ENCODE peak calls at places on chromosomes 13 and 19, in four cellular contexts. Y, K, O and A are unnamed samples.

GRCh38 chr13:30617315-30618185 is at the start of gene USPL1:
- DNase-seq in Y (peak), K (peak), O (peak), A (peak)

GRCh38 chr13:28171266-28171665 is 32.9 kb downstream of the PAN3 start:
- DNase-seq in Y (no peak), K (no peak), O (no peak), A (no peak)

GRCh38 chr19:18967358-18968146 is 26.5 kb upstream of the HOMER3 start:
- DNase-seq in Y (no peak), K (no peak), O (peak), A (no peak)

GRCh38 chr19:42488783-42489521 is 39.3 kb downstream of the CEACAM1 start:
- DNase-seq in Y (no peak), K (no peak), O (no peak), A (no peak)

GRCh38 chr13:79659161-79659560 is 178.2 kb downstream of the NDFIP2 start:
- DNase-seq in Y (no peak), K (peak), O (no peak), A (no peak)

GRCh38 chr13:93552596-93552995 is 326.0 kb downstream of the GPC6 start:
- DNase-seq in Y (no peak), K (peak), O (no peak), A (no peak)

GRCh38 chr13:102771298-102772041 is 2.1 kb downstream of the TEX30 start:
- DNase-seq in Y (no peak), K (no peak), O (no peak), A (no peak)

GRCh38 chr13:88840085-88840484 is 1168.9 kb downstream of the SLITRK5 start:
- DNase-seq in Y (no peak), K (no peak), O (no peak), A (no peak)

GRCh38 chr19:33414667-33415605 is 41.4 kb downstream of the CEBPG start:
- DNase-seq in Y (no peak), K (no peak), O (no peak), A (no peak)

GRCh38 chr13:33031277-33031676 is 15.1 kb downstream of the KL start:
- DNase-seq in Y (no peak), K (no peak), O (no peak), A (no peak)

GRCh38 chr19:56899943-56900342 is 59.4 kb upstream of the PEG3 start:
- DNase-seq in Y (no peak), K (no peak), O (no peak), A (no peak)

GRCh38 chr19:28519950-28520861 is 692.7 kb downstream of the UQCRFS1 start:
- DNase-seq in Y (no peak), K (no peak), O (no peak), A (no peak)

GRCh38 chr19:40693150-40693788 is 2.8 kb upstream of the NUMBL start:
- DNase-seq in Y (no peak), K (no peak), O (no peak), A (no peak)

GRCh38 chr13:113489171-113489548 is 1.4 kb downstream of the DCUN1D2 start:
- DNase-seq in Y (no peak), K (peak), O (no peak), A (peak)

GRCh38 chr19:39951686-39952085 is 17.3 kb upstream of the FCGBP start:
- DNase-seq in Y (no peak), K (no peak), O (peak), A (no peak)

GRCh38 chr19:31448221-31448657 is 99.0 kb upstream of the TSHZ3 start:
- DNase-seq in Y (no peak), K (peak), O (peak), A (no peak)

GRCh38 chr13:39297664-39298171 is 259.5 kb downstream of the NHLRC3 start:
- DNase-seq in Y (no peak), K (no peak), O (peak), A (no peak)

GRCh38 chr13:25069911-25070310 is 26.0 kb upstream of the PABPC3 start:
- DNase-seq in Y (no peak), K (no peak), O (no peak), A (no peak)

GRCh38 chr13:97005631-97006262 is 11.5 kb upstream of the OXGR1 start:
- DNase-seq in Y (no peak), K (no peak), O (peak), A (no peak)

GRCh38 chr13:33799950-33800592 is 17.9 kb upstream of the RFC3 start:
- DNase-seq in Y (no peak), K (peak), O (peak), A (no peak)

GRCh38 chr19:40586611-40587010 is 9.9 kb downstream of the SHKBP1 start:
- DNase-seq in Y (no peak), K (no peak), O (no peak), A (peak)

GRCh38 chr13:36207672-36208071 is 6.7 kb downstream of the SOHLH2 start:
- DNase-seq in Y (no peak), K (no peak), O (no peak), A (no peak)

GRCh38 chr13:27774651-27775050 is 17.6 kb upstream of the GSX1 start:
- DNase-seq in Y (no peak), K (no peak), O (no peak), A (no peak)

GRCh38 chr13:96036515-96036914 is 16.7 kb downstream of the UGGT2 start:
- DNase-seq in Y (no peak), K (no peak), O (no peak), A (no peak)

GRCh38 chr19:53132231-53132991 is at the start of gene ZNF415:
- DNase-seq in Y (peak), K (peak), O (peak), A (peak)

GRCh38 chr13:109626386-109627171 is 159.8 kb downstream of the IRS2 start:
- DNase-seq in Y (no peak), K (peak), O (no peak), A (no peak)

GRCh38 chr19:40335101-40335500 is 13.1 kb downstream of the C19orf47 start:
- DNase-seq in Y (no peak), K (no peak), O (no peak), A (no peak)

GRCh38 chr13:77918391-77919261 is at the start of gene EDNRB:
- DNase-seq in Y (peak), K (peak), O (peak), A (peak)
- H3K9ac ChIP-seq in Y (no peak), K (peak), O (peak), A (no peak)

GRCh38 chr13:98385591-98385990 is 191.3 kb downstream of the STK24 start:
- DNase-seq in Y (no peak), K (no peak), O (no peak), A (no peak)
- H3K56ac ChIP-seq in Y (no peak), K (no peak), O (no peak), A (no peak)

GRCh38 chr19:45439190-45439568 is 15.5 kb upstream of the ERCC1 start:
- DNase-seq in Y (no peak), K (no peak), O (no peak), A (no peak)
- H3K9ac ChIP-seq in Y (no peak), K (no peak), O (peak), A (no peak)

DNA sequence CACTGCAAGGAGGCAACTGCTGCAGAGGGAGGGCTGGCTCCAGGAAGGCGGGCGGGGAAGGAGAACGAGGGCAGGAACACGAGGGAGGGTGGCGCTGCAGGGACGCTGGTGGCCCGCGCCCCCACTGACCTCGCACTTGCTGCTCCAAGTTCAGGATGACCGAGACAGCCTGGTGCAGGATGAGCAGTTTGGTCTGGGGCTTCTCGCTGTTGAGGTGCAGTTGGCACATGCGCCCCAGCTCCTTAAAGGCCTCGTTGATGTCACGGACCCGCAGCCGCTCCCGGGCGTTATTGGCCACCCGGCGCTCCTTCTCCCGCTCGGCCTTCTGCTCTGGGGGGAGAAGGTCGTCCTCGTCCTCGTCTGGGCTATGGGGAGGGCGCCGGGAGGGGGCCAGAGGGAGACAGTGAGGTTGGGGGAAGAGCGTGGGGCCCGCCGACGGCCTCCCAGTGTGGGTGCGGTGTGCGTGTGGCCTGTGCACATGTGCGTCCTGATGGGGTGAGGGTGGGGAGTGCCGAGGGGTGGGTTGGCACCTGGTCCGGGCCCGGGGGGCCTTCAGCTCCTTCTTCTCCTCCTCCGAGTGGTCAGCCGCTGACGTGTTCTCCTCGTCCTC is 10.0 kb upstream of the UQCR11 start:
- DNase-seq in Y (no peak), K (no peak), O (no peak), A (no peak)
- H3K56ac ChIP-seq in Y (no peak), K (no peak), O (no peak), A (no peak)

GRCh38 chr13:44396963-44397580 is 23.4 kb downstream of the SERP2 start:
- DNase-seq in Y (no peak), K (peak), O (peak), A (no peak)
- H3K9ac ChIP-seq in Y (no peak), K (peak), O (no peak), A (no peak)

DNA sequence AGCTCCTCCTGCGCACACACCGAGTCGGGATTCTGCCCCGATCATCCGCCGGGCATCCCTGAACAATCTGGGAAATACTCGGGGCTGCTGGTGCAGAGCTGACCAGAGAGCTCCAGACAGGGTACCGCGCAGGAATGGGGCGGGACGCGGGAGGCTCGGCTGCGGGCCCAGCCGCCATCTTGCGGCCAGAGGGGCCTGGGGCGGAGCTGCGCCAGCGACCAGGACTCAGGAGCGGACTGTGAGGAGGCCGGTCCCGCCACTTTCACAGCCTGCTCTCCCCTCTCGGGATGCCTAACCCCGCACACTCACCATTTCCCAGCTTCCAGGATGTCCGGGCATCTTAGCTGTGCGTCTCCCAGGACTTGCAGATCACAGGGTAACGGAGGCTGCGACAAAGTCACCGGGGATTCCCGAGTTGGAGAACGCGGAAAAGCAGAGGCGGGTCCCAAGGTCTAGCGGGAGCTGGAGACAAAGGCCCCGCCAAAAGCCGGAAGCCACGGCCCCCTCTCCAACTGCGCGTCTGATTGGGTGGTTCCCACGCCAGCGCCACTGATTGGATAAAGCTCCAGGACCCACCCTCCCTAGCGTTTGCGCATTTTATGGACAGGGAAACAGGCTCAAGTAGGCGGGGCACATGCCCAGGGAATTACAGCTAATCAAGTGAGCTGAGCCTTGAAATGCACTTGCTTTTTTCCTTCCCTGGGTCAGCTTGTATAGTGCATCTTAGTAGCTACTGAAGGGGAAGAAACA is 15.8 kb upstream of the ZNF43 start:
- DNase-seq in Y (peak), K (peak), O (peak), A (peak)
- H3K56ac ChIP-seq in Y (peak), K (peak), O (peak), A (peak)

GRCh38 chr19:17479325-17479791 is 9.0 kb downstream of the SLC27A1 start:
- DNase-seq in Y (no peak), K (no peak), O (peak), A (no peak)

GRCh38 chr19:17470204-17470841 is at the start of gene SLC27A1:
- DNase-seq in Y (peak), K (peak), O (peak), A (peak)

GRCh38 chr19:17473041-17473440 is 2.7 kb downstream of the SLC27A1 start:
- DNase-seq in Y (no peak), K (no peak), O (peak), A (no peak)

GRCh38 chr19:17471410-17472125 is 1.2 kb downstream of the SLC27A1 start:
- DNase-seq in Y (no peak), K (no peak), O (no peak), A (no peak)

GRCh38 chr19:17475541-17476115 is 5.3 kb downstream of the SLC27A1 start:
- DNase-seq in Y (no peak), K (no peak), O (peak), A (no peak)
- H3K9ac ChIP-seq in Y (no peak), K (no peak), O (no peak), A (no peak)

GRCh38 chr13:99434258-99434788 is 66.9 kb upstream of the TM9SF2 start:
- DNase-seq in Y (no peak), K (peak), O (no peak), A (peak)

GRCh38 chr13:99433543-99434075 is 67.7 kb upstream of the TM9SF2 start:
- DNase-seq in Y (no peak), K (no peak), O (no peak), A (no peak)

GRCh38 chr13:99436013-99436412 is 65.3 kb upstream of the TM9SF2 start:
- DNase-seq in Y (no peak), K (no peak), O (no peak), A (no peak)

GRCh38 chr13:99436686-99437416 is 64.4 kb upstream of the TM9SF2 start:
- DNase-seq in Y (peak), K (peak), O (peak), A (peak)

GRCh38 chr13:99435116-99435515 is 66.2 kb upstream of the TM9SF2 start:
- DNase-seq in Y (no peak), K (no peak), O (no peak), A (no peak)
- H3K56ac ChIP-seq in Y (no peak), K (no peak), O (no peak), A (no peak)

GRCh38 chr19:49790866-49791265 is 22.2 kb downstream of the FUZ start:
- DNase-seq in Y (no peak), K (no peak), O (peak), A (no peak)
- H3K9ac ChIP-seq in Y (no peak), K (no peak), O (no peak), A (no peak)

GRCh38 chr13:26305676-26306075 is 51.7 kb downstream of the CDK8 start:
- DNase-seq in Y (no peak), K (no peak), O (no peak), A (no peak)
- H3K56ac ChIP-seq in Y (no peak), K (no peak), O (no peak), A (no peak)